ENCODE peak calls at places on chromosomes 12 and 14, in five cellular contexts. J, K, D, X and S are unnamed samples.
A peak's percentile ranks its signal among the peaks of the same experiment; 100 is the strongest.

GRCh38 chr12:27003421-27004311 is 10.5 kb downstream of the TM7SF3 start:
- ATAC-seq in J (no peak), K (no peak), D (no peak), X (no peak), S (no peak)

GRCh38 chr14:67973415-67973814 is 153.8 kb downstream of the RAD51B start:
- ATAC-seq in J (no peak), K (no peak), D (no peak), X (no peak), S (no peak)

GRCh38 chr12:119627019-119627643 is 33.6 kb downstream of the TMEM233 start:
- ATAC-seq in J (no peak), K (no peak), D (no peak), X (no peak), S (no peak)

GRCh38 chr12:65275627-65276026 is 2.9 kb upstream of the MSRB3 start:
- ATAC-seq in J (no peak), K (no peak), D (no peak), X (no peak), S (no peak)

GRCh38 chr12:88946377-88946997 is 366.2 kb upstream of the KITLG start:
- ATAC-seq in J (peak; percentile 43), K (peak; percentile 76), D (no peak), X (no peak), S (peak; percentile 51)

GRCh38 chr12:25855716-25856115 is 102.8 kb upstream of the RASSF8 start:
- ATAC-seq in J (no peak), K (no peak), D (no peak), X (no peak), S (no peak)

GRCh38 chr12:121145221-121145620 is 12.5 kb downstream of the P2RX7 start:
- ATAC-seq in J (peak; percentile 58), K (peak; percentile 29), D (peak; percentile 49), X (no peak), S (no peak)

GRCh38 chr14:31239673-31240072 is 32.1 kb upstream of the HECTD1 start:
- ATAC-seq in J (no peak), K (no peak), D (no peak), X (no peak), S (no peak)

GRCh38 chr12:63151061-63151897 is at the start of gene AVPR1A:
- ATAC-seq in J (peak; percentile 62), K (peak; percentile 76), D (no peak), X (no peak), S (peak; percentile 34)

GRCh38 chr14:93186461-93186860 is 1.3 kb downstream of the LYSET start:
- ATAC-seq in J (no peak), K (no peak), D (no peak), X (no peak), S (no peak)

GRCh38 chr12:109760031-109760929 is 46.7 kb downstream of the FAM222A start:
- ATAC-seq in J (peak; percentile 72), K (peak; percentile 69), D (no peak), X (no peak), S (peak; percentile 13)

GRCh38 chr12:54404061-54405004 is 14.7 kb downstream of the ITGA5 start:
- ATAC-seq in J (peak; percentile 66), K (no peak), D (peak; percentile 58), X (peak; percentile 66), S (no peak)

GRCh38 chr12:108907861-108908302 is 28.0 kb downstream of the DAO start:
- ATAC-seq in J (peak; percentile 60), K (peak; percentile 68), D (no peak), X (no peak), S (peak; percentile 19)

GRCh38 chr12:109624467-109624866 is 50.9 kb downstream of the MVK start:
- ATAC-seq in J (no peak), K (no peak), D (no peak), X (no peak), S (no peak)

GRCh38 chr14:101783260-101784016 is 21.9 kb downstream of the PPP2R5C start:
- ATAC-seq in J (no peak), K (no peak), D (no peak), X (no peak), S (no peak)

GRCh38 chr14:86221000-86221399 is 691.1 kb downstream of the FLRT2 start:
- ATAC-seq in J (no peak), K (no peak), D (no peak), X (no peak), S (no peak)

GRCh38 chr12:105279460-105280056 is 43.6 kb upstream of the APPL2 start:
- ATAC-seq in J (peak; percentile 65), K (no peak), D (peak; percentile 81), X (peak; percentile 80), S (no peak)

GRCh38 chr14:76781648-76782051 is 20.4 kb downstream of the VASH1 start:
- ATAC-seq in J (no peak), K (no peak), D (peak; percentile 50), X (no peak), S (no peak)

GRCh38 chr14:57390806-57391562 is 598 bp downstream of the NAA30 start:
- ATAC-seq in J (peak; percentile 66), K (peak; percentile 69), D (peak; percentile 57), X (peak; percentile 38), S (peak; percentile 72)

GRCh38 chr14:100147691-100148464 is 11.6 kb downstream of the DEGS2 start:
- ATAC-seq in J (no peak), K (no peak), D (no peak), X (no peak), S (no peak)